ENCODE peak calls at places on chromosome 22, in four cellular contexts. One of them, this sample, is unnamed.

GRCh38 chr22:26983311-26983710 is 325.9 kb downstream of the MIAT start:
- DNase-seq in GM12878: no peak
- DNase-seq in HL-60: no peak
- DNase-seq in K562: no peak
- DNase-seq in this sample: no peak

GRCh38 chr22:26666035-26666338 is 8.6 kb downstream of the MIAT start:
- DNase-seq in GM12878: no peak
- DNase-seq in HL-60: no peak
- DNase-seq in K562: no peak
- DNase-seq in this sample: no peak

GRCh38 chr22:49270595-49271368 is 556.9 kb downstream of the BRD1 start:
- DNase-seq in GM12878: no peak
- DNase-seq in HL-60: no peak
- DNase-seq in K562: no peak
- DNase-seq in this sample: no peak

GRCh38 chr22:24053481-24054226 is 42.5 kb downstream of the CABIN1 start:
- DNase-seq in GM12878: peak
- DNase-seq in HL-60: no peak
- DNase-seq in K562: no peak
- DNase-seq in this sample: peak

GRCh38 chr22:22156716-22157499 is 87.7 kb upstream of the VPREB1 start:
- DNase-seq in GM12878: peak
- DNase-seq in HL-60: peak
- DNase-seq in K562: peak
- DNase-seq in this sample: peak

GRCh38 chr22:19410941-19411689 is 20.4 kb downstream of the HIRA start:
- DNase-seq in GM12878: no peak
- DNase-seq in HL-60: no peak
- DNase-seq in K562: no peak
- DNase-seq in this sample: no peak

GRCh38 chr22:27416553-27417427 is 384.8 kb downstream of the MN1 start:
- DNase-seq in GM12878: no peak
- DNase-seq in HL-60: no peak
- DNase-seq in K562: no peak
- DNase-seq in this sample: no peak

GRCh38 chr22:19673660-19674059 is 40.6 kb upstream of the SEPTIN5 start:
- DNase-seq in GM12878: no peak
- DNase-seq in HL-60: no peak
- DNase-seq in K562: no peak
- DNase-seq in this sample: no peak

GRCh38 chr22:19853879-19854777 is 546 bp downstream of the GNB1L start:
- DNase-seq in GM12878: no peak
- DNase-seq in HL-60: no peak
- DNase-seq in K562: peak
- DNase-seq in this sample: no peak

GRCh38 chr22:33438273-33438672 is 380.1 kb upstream of the SYN3 start:
- DNase-seq in GM12878: no peak
- DNase-seq in HL-60: no peak
- DNase-seq in K562: no peak
- DNase-seq in this sample: no peak

GRCh38 chr22:30720263-30720837 is 25.7 kb downstream of the OSBP2 start:
- DNase-seq in GM12878: no peak
- DNase-seq in HL-60: no peak
- DNase-seq in K562: no peak
- DNase-seq in this sample: no peak
- TF ChIP-seq SPI1 in GM12878: peak
- TF ChIP-seq SPI1 in HL-60: no peak
- TF ChIP-seq SPI1 in K562: peak
- TF ChIP-seq SPI1 in this sample: no peak

GRCh38 chr22:41094036-41094435 is 1.6 kb downstream of the EP300 start:
- DNase-seq in GM12878: no peak
- DNase-seq in HL-60: peak
- DNase-seq in K562: no peak
- DNase-seq in this sample: no peak
- TF ChIP-seq POLR2AphosphoS5 in GM12878: peak
- TF ChIP-seq POLR2AphosphoS5 in HL-60: no peak
- TF ChIP-seq POLR2AphosphoS5 in K562: no peak
- TF ChIP-seq POLR2AphosphoS5 in this sample: no peak

GRCh38 chr22:36280379-36280778 is 27.4 kb downstream of the APOL1 start:
- DNase-seq in GM12878: no peak
- DNase-seq in HL-60: no peak
- DNase-seq in K562: no peak
- DNase-seq in this sample: no peak
- TF ChIP-seq SPI1 in GM12878: no peak
- TF ChIP-seq SPI1 in HL-60: no peak
- TF ChIP-seq SPI1 in K562: no peak
- TF ChIP-seq SPI1 in this sample: no peak

DNA sequence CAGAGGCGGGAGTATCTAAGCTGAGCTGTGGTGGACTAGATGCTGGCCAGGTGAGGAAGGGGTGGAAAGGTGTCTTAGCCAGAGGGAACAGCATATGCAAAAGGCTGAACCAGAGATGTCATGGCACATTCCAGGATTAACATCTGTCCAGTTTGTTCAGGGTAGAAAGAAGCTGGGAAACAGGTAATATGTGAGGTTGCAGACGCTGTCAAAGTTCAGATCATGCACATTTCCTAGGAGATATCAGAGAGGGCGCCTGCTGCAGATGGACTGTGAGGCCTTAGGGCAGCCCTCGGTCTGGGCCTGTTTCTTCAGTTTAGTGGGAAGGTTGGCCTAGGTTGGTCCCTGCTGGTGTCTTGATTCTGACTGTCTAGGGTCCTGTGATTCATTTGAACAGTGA is 97.7 kb upstream of the CRYBB3 start:
- DNase-seq in GM12878: no peak
- DNase-seq in HL-60: no peak
- DNase-seq in K562: no peak
- DNase-seq in this sample: no peak
- TF ChIP-seq POLR2AphosphoS5 in GM12878: no peak
- TF ChIP-seq POLR2AphosphoS5 in HL-60: no peak
- TF ChIP-seq POLR2AphosphoS5 in K562: no peak
- TF ChIP-seq POLR2AphosphoS5 in this sample: no peak

DNA sequence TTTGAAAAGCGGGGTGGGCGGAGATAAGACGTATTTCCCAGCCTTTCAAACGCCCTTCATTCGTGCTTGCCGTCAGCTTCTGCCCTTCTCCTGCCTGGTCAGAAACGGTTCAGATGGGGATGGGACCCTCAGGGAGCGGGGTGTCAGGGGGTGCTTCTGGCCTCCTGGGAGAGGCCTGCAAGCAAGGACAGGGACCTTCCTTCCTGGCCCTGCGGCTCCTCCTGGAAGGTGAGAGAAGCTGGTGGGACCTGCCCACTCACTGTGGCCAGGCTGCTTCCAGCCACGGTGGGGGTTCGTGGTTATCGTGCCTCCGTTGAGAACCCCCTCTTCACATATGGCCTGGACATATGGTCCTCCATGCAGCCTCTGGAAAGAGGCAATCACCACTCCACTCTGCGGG is 104.6 kb downstream of the MPPED1 start:
- DNase-seq in GM12878: no peak
- DNase-seq in HL-60: no peak
- DNase-seq in K562: no peak
- DNase-seq in this sample: no peak
- TF ChIP-seq SPI1 in GM12878: no peak
- TF ChIP-seq SPI1 in HL-60: no peak
- TF ChIP-seq SPI1 in K562: no peak
- TF ChIP-seq SPI1 in this sample: no peak

DNA sequence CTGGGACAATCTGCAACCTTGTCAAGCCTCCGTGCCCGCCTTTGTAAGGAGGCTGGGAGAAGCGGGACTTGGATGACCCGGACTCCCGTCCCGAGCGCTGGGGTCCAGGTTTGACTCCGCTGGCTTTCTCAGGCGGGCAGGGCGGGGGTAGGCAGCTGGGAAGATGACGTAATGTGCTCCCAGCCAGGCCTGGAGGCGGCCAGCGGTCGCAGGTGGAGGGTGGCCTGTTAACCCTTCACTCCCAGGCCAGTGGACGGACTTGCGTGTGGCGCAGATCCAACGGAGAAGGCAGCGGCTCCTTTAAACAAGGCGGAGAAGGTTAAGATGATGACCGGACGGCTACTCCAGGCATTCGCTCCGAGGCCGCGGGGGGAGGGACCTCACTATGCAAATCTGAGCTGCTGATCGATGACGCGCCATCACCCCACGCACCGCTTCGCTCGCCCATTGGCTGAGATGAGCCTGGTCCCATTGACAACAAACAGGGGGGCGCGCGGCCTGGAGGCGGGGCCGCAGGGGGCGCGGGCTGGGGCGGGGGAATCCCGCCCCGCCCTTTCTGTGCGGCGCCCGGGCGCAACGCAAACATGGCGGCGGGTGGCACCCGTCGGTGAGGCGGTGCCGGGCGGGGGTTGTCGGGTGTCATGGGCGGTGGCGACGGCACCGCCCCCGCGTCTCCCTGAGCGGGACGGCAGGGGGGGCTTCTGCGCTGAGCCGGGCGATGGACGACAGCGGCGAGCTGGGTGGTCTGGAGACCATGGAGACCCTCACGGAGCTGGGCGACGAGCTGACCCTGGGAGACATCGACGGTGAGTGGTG is at the start of gene SREBF2:
- DNase-seq in GM12878: peak
- DNase-seq in HL-60: peak
- DNase-seq in K562: peak
- DNase-seq in this sample: peak
- TF ChIP-seq POLR2AphosphoS5 in GM12878: peak
- TF ChIP-seq POLR2AphosphoS5 in HL-60: peak
- TF ChIP-seq POLR2AphosphoS5 in K562: no peak
- TF ChIP-seq POLR2AphosphoS5 in this sample: peak

GRCh38 chr22:46001426-46002106 is 24.6 kb upstream of the WNT7B start:
- DNase-seq in GM12878: no peak
- DNase-seq in HL-60: no peak
- DNase-seq in K562: no peak
- DNase-seq in this sample: no peak

GRCh38 chr22:46006379-46007002 is 29.5 kb upstream of the WNT7B start:
- DNase-seq in GM12878: no peak
- DNase-seq in HL-60: peak
- DNase-seq in K562: peak
- DNase-seq in this sample: peak

GRCh38 chr22:46003271-46004091 is 26.5 kb upstream of the WNT7B start:
- DNase-seq in GM12878: no peak
- DNase-seq in HL-60: no peak
- DNase-seq in K562: no peak
- DNase-seq in this sample: no peak

GRCh38 chr22:46002757-46003270 is 25.9 kb upstream of the WNT7B start:
- DNase-seq in GM12878: no peak
- DNase-seq in HL-60: no peak
- DNase-seq in K562: no peak
- DNase-seq in this sample: no peak

DNA sequence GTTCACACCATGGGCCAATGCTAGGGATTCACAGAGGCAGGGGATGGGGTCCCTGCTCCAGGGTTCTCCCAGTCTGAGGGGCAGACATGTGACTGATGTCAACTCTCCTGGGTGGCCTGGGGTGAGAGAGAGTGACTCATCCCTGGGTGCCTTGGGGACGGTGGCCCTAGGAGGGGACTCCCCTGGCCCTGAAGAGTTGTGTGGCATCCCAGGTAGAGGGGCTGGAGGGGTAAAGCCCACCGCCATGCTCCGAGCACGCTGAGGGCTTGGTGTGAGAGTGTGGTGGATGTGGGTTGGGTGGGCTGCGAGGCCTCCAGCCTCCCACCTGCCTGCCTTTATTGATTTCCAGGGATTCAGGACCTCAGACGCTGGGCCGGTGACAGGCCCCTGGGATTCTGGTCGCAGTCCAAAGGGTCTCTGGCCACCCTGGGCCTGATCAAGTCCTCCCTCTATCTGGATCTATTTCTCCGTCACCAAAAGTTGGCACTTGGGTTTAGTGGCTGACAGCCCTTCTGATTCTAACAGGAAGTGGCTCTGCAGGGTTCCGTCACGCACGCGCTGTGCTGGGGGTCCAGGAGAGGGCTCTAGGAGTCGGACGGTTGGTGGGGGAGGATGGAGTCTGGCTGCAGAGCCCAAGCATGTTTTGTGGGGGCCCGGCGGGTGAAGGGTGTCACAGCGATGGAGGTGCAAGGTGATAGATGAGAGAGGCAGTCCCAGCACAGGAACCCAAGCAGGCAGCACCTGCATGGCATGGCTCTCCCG is 27.3 kb upstream of the WNT7B start:
- DNase-seq in GM12878: no peak
- DNase-seq in HL-60: no peak
- DNase-seq in K562: no peak
- DNase-seq in this sample: no peak
- TF ChIP-seq SPI1 in GM12878: no peak
- TF ChIP-seq SPI1 in HL-60: no peak
- TF ChIP-seq SPI1 in K562: no peak
- TF ChIP-seq SPI1 in this sample: no peak

GRCh38 chr22:44495629-44496028 is 2.4 kb downstream of the RTL6 start:
- DNase-seq in GM12878: no peak
- DNase-seq in HL-60: no peak
- DNase-seq in K562: no peak
- DNase-seq in this sample: no peak

GRCh38 chr22:44496305-44496704 is 1.7 kb downstream of the RTL6 start:
- DNase-seq in GM12878: no peak
- DNase-seq in HL-60: no peak
- DNase-seq in K562: no peak
- DNase-seq in this sample: no peak

GRCh38 chr22:44496844-44497217 is 1.2 kb downstream of the RTL6 start:
- DNase-seq in GM12878: no peak
- DNase-seq in HL-60: no peak
- DNase-seq in K562: no peak
- DNase-seq in this sample: no peak

GRCh38 chr22:44493206-44493605 is 4.8 kb downstream of the RTL6 start:
- DNase-seq in GM12878: no peak
- DNase-seq in HL-60: no peak
- DNase-seq in K562: no peak
- DNase-seq in this sample: no peak

GRCh38 chr22:44494497-44494896 is 3.5 kb downstream of the RTL6 start:
- DNase-seq in GM12878: no peak
- DNase-seq in HL-60: no peak
- DNase-seq in K562: no peak
- DNase-seq in this sample: no peak
- TF ChIP-seq POLR2AphosphoS5 in GM12878: no peak
- TF ChIP-seq POLR2AphosphoS5 in HL-60: no peak
- TF ChIP-seq POLR2AphosphoS5 in K562: no peak
- TF ChIP-seq POLR2AphosphoS5 in this sample: no peak